ENCODE peak calls at places on chromosomes 3 and 15, in four cellular contexts. C is fibroblast of pulmonary artery, R is fibroblast of lung, P is breast epithelium. O is an unnamed sample.

GRCh38 chr3:63824309-63824708 is 5.2 kb downstream of the C3orf49 start:
- DNase-seq in C (peak), R (peak), P (no peak), O (peak)

GRCh38 chr3:99846472-99846871 is 28.8 kb downstream of the CMSS1 start:
- DNase-seq in C (peak), R (peak), P (no peak), O (peak)

GRCh38 chr3:159988617-159989251 is at the start of gene IL12A:
- DNase-seq in C (peak), R (peak), P (peak), O (peak)

GRCh38 chr3:37100411-37100810 is 74.0 kb downstream of the LRRFIP2 start:
- DNase-seq in C (no peak), R (no peak), P (no peak), O (no peak)

GRCh38 chr3:122247087-122247824 is 63.8 kb downstream of the CASR start:
- DNase-seq in C (no peak), R (no peak), P (no peak), O (no peak)

GRCh38 chr15:95663156-95663831 is 667.2 kb upstream of the NR2F2 start:
- DNase-seq in C (peak), R (peak), P (no peak), O (no peak)

GRCh38 chr3:128491071-128491899 is 1.7 kb downstream of the GATA2 start:
- DNase-seq in C (no peak), R (peak), P (no peak), O (no peak)

GRCh38 chr15:80970018-80970657 is 19.5 kb downstream of the MESD start:
- DNase-seq in C (peak), R (no peak), P (peak), O (peak)

GRCh38 chr3:11944052-11944673 is 60.0 kb upstream of the SYN2 start:
- DNase-seq in C (peak), R (peak), P (no peak), O (peak)

GRCh38 chr3:177860236-177860635 is 663.0 kb upstream of the TBL1XR1 start:
- DNase-seq in C (no peak), R (no peak), P (no peak), O (no peak)

DNA sequence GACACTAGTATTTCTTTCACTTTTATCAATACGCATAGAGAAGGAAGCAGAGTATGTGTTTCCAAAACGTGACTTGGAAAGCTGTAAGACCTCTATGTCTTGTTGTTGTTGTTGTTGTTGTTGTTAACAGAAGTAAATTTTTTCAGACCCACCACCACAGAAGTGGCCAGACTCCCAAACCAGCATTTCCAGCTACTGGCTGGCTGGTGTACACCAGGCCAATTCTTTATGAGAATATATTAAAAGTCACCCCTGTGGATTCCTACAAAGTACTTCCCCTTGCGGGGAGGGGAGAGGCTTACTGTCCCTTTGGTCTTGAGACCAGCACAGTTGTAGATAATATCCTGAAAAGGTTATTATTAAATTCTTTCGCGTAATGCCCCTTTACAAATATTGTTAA is 1.6 kb upstream of the FOXP1 start:
- DNase-seq in C (no peak), R (peak), P (no peak), O (peak)
- H3K4me3 ChIP-seq in C (no peak), R (no peak), P (peak), O (peak)

DNA sequence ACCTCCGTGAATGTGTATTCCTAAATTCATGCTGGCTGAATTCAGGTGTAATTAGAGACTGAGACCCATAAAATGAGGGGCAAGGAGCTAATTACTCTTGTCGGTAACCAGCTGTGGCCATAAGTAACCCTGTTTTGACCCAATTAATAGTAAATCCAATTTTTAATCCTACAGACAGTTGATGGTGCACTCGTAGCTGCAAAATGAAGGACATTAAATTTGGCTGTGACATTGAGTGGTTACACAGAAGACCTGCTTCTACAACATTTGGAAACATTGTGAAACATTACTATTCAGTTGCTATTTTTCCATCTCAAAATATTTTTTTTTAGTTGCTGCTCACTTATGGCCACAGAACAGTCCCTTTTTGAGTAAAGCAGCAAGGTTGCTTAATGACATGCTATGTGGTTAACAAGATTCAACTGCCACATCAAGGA is 33.0 kb downstream of the MBNL1 start:
- DNase-seq in C (no peak), R (no peak), P (no peak), O (no peak)
- H3K4me3 ChIP-seq in C (peak), R (no peak), P (peak), O (no peak)

DNA sequence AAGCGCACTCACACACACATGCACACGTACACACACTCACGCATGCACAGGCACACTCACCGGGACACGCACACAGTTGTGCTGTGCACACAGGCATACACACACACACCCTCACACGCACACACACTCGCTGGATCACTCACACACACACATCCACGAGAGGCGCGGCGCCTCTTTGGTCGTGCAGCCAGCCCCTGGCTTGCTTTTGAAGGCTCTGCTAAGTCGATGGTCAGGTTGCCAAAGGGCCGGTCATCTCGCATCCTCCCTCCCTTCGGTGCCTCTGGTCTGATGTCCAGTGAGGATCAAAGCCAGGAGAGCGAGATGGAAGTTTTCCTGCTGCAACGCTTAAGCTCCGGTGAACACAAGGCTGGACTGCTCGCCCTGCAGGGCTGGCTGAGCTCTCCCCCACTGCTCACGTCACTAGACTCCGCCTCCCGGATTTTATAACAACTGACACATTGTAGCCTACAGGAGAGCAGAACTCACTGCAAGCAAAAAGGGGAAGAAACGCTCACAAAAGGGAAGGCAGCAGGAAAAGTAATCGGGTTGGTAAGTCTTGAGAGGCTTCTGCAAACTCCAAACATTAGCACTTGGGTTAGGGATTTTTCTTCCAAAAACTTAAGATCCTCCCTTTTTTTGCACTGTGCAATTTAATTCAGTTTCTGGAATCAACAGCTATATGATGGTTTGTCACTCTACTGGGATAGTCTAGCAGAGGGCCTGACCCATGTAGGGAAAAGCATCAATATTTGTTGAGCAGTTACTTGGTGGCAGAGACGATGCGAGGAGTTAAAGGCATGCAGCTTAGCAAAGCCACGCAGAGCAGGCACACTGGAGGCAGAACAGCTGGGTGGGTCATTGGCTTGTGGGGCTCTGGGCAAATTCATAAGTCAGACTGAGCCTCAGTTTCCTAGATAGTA is at the start of gene SRGAP3:
- DNase-seq in C (peak), R (peak), P (peak), O (peak)
- H3K4me3 ChIP-seq in C (peak), R (peak), P (peak), O (peak)

GRCh38 chr3:156763386-156763785 is 62.8 kb upstream of the LEKR1 start:
- DNase-seq in C (no peak), R (no peak), P (no peak), O (no peak)

GRCh38 chr3:156761713-156762575 is 64.2 kb upstream of the LEKR1 start:
- DNase-seq in C (peak), R (peak), P (no peak), O (peak)

GRCh38 chr3:156762631-156763185 is 63.4 kb upstream of the LEKR1 start:
- DNase-seq in C (peak), R (peak), P (no peak), O (peak)

GRCh38 chr3:156761007-156761406 is 65.1 kb upstream of the LEKR1 start:
- DNase-seq in C (no peak), R (no peak), P (no peak), O (no peak)

DNA sequence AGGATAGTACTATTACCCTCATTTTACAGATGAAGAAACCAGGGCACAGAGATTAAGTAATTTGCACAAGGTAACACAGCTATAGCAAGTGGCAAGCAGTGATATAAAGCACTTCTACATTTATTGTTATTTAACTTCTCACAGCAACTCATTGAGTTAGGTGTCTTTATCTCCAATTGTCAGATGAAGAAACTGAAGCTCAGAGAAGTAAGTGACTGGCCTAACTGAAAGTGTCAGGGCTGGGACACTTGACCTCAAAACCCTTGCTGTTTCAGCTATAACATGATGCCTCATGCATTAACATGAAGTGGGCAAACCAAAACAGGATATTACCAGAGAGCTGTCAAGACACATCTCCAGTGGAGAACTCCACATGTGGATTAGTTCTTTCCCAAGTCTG is 65.8 kb upstream of the LEKR1 start:
- DNase-seq in C (no peak), R (no peak), P (no peak), O (no peak)
- H3K4me3 ChIP-seq in C (no peak), R (no peak), P (no peak), O (no peak)